ENCODE peak calls at places on chromosome 1, in six cellular contexts. V, Y, D, K, N and G are unnamed samples.

GRCh38 chr1:217419152-217419551 is 211.7 kb downstream of the GPATCH2 start:
- DNase-seq in V (no peak), Y (no peak), D (no peak), K (no peak), N (no peak), G (no peak)

GRCh38 chr1:3168678-3169077 is 99.7 kb downstream of the PRDM16 start:
- DNase-seq in V (no peak), Y (no peak), D (no peak), K (no peak), N (no peak), G (no peak)

GRCh38 chr1:82487778-82488177 is 687.0 kb downstream of the ADGRL2 start:
- DNase-seq in V (no peak), Y (no peak), D (no peak), K (no peak), N (no peak), G (no peak)

GRCh38 chr1:160398823-160399222 is 1.5 kb upstream of the VANGL2 start:
- DNase-seq in V (no peak), Y (no peak), D (peak; percentile 16), K (no peak), N (no peak), G (no peak)

GRCh38 chr1:33575324-33575879 is 103.0 kb downstream of the ZSCAN20 start:
- DNase-seq in V (no peak), Y (no peak), D (no peak), K (no peak), N (no peak), G (no peak)

GRCh38 chr1:95640746-95641145 is 406.7 kb downstream of the RWDD3 start:
- DNase-seq in V (peak; percentile 52), Y (no peak), D (no peak), K (no peak), N (peak; percentile 88), G (peak; percentile 67)

GRCh38 chr1:247639381-247639981 is 34.1 kb downstream of the OR2G3 start:
- DNase-seq in V (no peak), Y (no peak), D (peak; percentile 89), K (no peak), N (no peak), G (peak; percentile 58)

GRCh38 chr1:159765806-159766205 is 15.0 kb upstream of the DUSP23 start:
- DNase-seq in V (no peak), Y (no peak), D (no peak), K (no peak), N (no peak), G (no peak)

GRCh38 chr1:24391882-24392603 is 21.5 kb downstream of the STPG1 start:
- DNase-seq in V (peak; percentile 80), Y (no peak), D (peak; percentile 77), K (peak; percentile 66), N (peak; percentile 70), G (peak; percentile 12)